ENCODE peak calls at places on chromosomes 4 and X, in seven cellular contexts. D, W, J, C, G, P and L are unnamed samples.

GRCh38 chr4:119692001-119692400 is 63.4 kb upstream of the PDE5A start:
- DNase-seq in J (no peak), D (no peak), P (peak; percentile 14), W (no peak), G (no peak), C (no peak), L (no peak)

GRCh38 chr4:102612195-102612594 is 111.0 kb downstream of the NFKB1 start:
- DNase-seq in P (peak; percentile 80), J (no peak), W (no peak), G (no peak), C (no peak), D (no peak), L (no peak)

GRCh38 chr4:39472396-39472795 is 13.5 kb downstream of the LIAS start:
- DNase-seq in P (no peak), W (no peak), C (no peak), G (no peak), D (no peak), J (no peak), L (no peak)

GRCh38 chr4:112312610-112313239 is 15.6 kb downstream of the ALPK1 start:
- DNase-seq in G (no peak), J (no peak), P (no peak), C (no peak), W (no peak), D (no peak), L (peak; percentile 67)

GRCh38 chr4:144667500-144667899 is 21.5 kb downstream of the HHIP start:
- DNase-seq in G (no peak), D (no peak), J (no peak), W (no peak), P (no peak), C (no peak), L (no peak)

GRCh38 chrX:154596290-154596929 is 11.5 kb downstream of the CTAG1A start:
- DNase-seq in W (no peak), G (no peak), C (no peak), J (no peak), P (peak; percentile 87), D (no peak), L (no peak)

GRCh38 chr4:183728223-183729068 is 69.4 kb downstream of the TRAPPC11 start:
- DNase-seq in J (no peak), W (no peak), G (no peak), P (no peak), C (no peak), D (no peak), L (no peak)

GRCh38 chr4:187480146-187481145 is 515.1 kb upstream of the ZFP42 start:
- DNase-seq in G (no peak), J (peak; percentile 60), C (no peak), D (no peak), P (peak; percentile 65), W (no peak), L (no peak)

GRCh38 chr4:176656108-176656507 is 136.6 kb downstream of the VEGFC start:
- DNase-seq in P (no peak), C (no peak), G (no peak), D (no peak), J (no peak), W (no peak), L (no peak)

GRCh38 chr4:176660561-176660960 is 132.2 kb downstream of the VEGFC start:
- DNase-seq in W (no peak), P (peak; percentile 30), D (no peak), J (no peak), G (no peak), C (no peak), L (no peak)

GRCh38 chr4:176653406-176654220 is 139.1 kb downstream of the VEGFC start:
- DNase-seq in C (no peak), P (no peak), W (no peak), G (no peak), D (no peak), J (no peak), L (no peak)

DNA sequence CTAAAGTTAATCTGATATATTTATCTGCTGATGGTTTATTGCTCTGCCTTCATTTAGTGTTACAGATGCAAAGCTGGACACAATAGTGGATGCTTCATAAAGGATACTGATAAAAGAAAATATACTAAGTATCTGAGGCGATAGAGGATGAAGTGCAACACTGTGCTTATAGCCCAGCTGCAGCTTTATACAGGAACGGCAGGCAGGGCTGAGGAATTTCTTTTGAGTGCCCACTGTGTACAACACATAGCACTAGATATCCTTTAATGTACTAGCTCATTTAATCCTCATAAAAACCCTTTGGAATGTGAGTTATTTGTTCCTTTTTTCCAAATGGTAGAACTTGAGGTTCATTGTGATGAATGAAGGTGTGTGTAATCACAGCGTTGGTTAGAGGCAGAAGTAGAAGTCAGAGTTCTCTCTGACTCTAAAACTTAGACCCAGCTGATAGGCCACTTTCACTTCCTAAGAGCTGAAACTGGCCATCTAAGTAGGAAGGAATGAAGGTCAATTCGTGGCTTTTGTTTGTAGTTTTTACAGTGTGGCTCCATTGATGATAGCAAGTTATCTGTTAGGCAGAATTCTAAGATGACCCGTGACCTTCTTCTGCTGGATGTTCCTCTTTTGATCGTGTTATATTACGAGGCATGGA is 138.0 kb downstream of the VEGFC start:
- DNase-seq in P (no peak), J (no peak), C (no peak), W (no peak), G (no peak), D (no peak), L (no peak)
- TF ChIP-seq CTCF in P (no peak), J (no peak), C (no peak), W (no peak), G (no peak), D (no peak), L (no peak)

GRCh38 chrX:47200385-47201150 is 6.9 kb downstream of the UBA1 start:
- DNase-seq in P (peak; percentile 90), C (peak; percentile 63), W (no peak), J (no peak), D (no peak), G (no peak), L (no peak)
- TF ChIP-seq CTCF in P (peak; percentile 55), C (peak; percentile 31), W (no peak), J (peak; percentile 36), D (no peak), G (no peak), L (no peak)

GRCh38 chrX:1391707-1392375 is at the start of gene SLC25A6:
- DNase-seq in C (peak; percentile 99), P (peak; percentile 99), G (no peak), D (peak; percentile 99), W (peak; percentile 98), J (peak; percentile 100), L (peak; percentile 100)
- TF ChIP-seq CTCF in C (peak; percentile 13), P (no peak), G (no peak), D (peak; percentile 28), W (no peak), J (peak; percentile 25), L (no peak)

GRCh38 chrX:17413228-17413627 is 38.2 kb downstream of the NHS start:
- DNase-seq in C (no peak), G (no peak), D (no peak), J (no peak), W (no peak), P (peak; percentile 78), L (no peak)
- TF ChIP-seq CTCF in C (no peak), G (no peak), D (no peak), J (no peak), W (no peak), P (no peak), L (no peak)

DNA sequence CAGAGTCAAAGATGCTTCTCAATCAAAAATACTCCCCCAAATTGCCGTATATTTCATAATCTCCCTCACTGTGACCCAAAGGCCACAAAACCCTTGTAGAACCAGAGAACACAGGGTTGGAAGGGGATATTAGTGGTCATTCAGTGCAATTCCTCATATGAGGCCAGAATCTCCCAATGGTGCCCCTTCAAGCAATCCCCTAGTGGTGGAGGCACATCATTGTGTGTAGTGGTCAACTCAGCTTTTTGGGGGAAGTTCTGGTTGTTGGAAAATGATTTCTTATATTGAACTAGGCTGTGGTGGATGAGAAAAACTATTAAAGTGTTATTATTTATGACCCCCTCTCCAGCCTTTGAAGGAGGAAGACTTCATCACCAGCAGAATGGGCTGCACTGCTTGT is 17.6 kb upstream of the BOD1L1 start:
- DNase-seq in W (no peak), D (no peak), J (no peak), P (no peak), G (no peak), C (no peak), L (no peak)
- TF ChIP-seq CTCF in W (no peak), D (no peak), J (no peak), P (no peak), G (no peak), C (no peak), L (no peak)

GRCh38 chrX:71911023-71911730 is 532 bp downstream of the NHSL2 start:
- DNase-seq in W (peak; percentile 22), D (peak; percentile 2), C (peak; percentile 21), P (peak; percentile 2), G (no peak), J (no peak), L (peak; percentile 16)
- TF ChIP-seq CTCF in W (no peak), D (peak; percentile 27), C (peak; percentile 16), P (no peak), G (no peak), J (peak; percentile 13), L (no peak)

GRCh38 chrX:115030635-115031034 is 13.2 kb upstream of the IL13RA2 start:
- DNase-seq in D (no peak), C (no peak), J (no peak), W (no peak), P (peak; percentile 94), G (no peak), L (no peak)

GRCh38 chrX:115031989-115032388 is 14.6 kb upstream of the IL13RA2 start:
- DNase-seq in W (no peak), J (no peak), D (no peak), G (no peak), C (no peak), P (peak; percentile 60), L (no peak)

GRCh38 chrX:115029869-115030564 is 12.6 kb upstream of the IL13RA2 start:
- DNase-seq in P (no peak), G (no peak), C (no peak), D (no peak), W (no peak), J (no peak), L (no peak)
- TF ChIP-seq CTCF in P (no peak), G (no peak), C (no peak), D (no peak), W (no peak), J (no peak), L (no peak)